ENCODE peak calls at places on chromosomes 12 and 14, in seven cellular contexts. J is esophagus muscularis mucosa, G is GM23338, Q is SK-N-SH, H is endothelial cell of umbilical vein, B is HCT116, W is HepG2. U is an unnamed sample.

GRCh38 chr14:51396222-51396815 is 156.3 kb downstream of the TMX1 start:
- DNase-seq in B (no peak), G (no peak), Q (no peak), W (no peak), H (peak), J (no peak), U (peak)

GRCh38 chr12:27012982-27013255 is 1.3 kb downstream of the TM7SF3 start:
- DNase-seq in B (no peak), G (no peak), W (no peak), J (no peak), Q (no peak), H (no peak), U (no peak)

GRCh38 chr14:30179381-30180130 is 251.9 kb upstream of the PRKD1 start:
- DNase-seq in H (no peak), J (no peak), Q (no peak), B (no peak), G (no peak), W (no peak), U (no peak)

GRCh38 chr12:13851828-13852227 is 129.6 kb downstream of the GRIN2B start:
- DNase-seq in W (no peak), Q (no peak), H (no peak), G (peak), B (no peak), J (peak), U (no peak)

GRCh38 chr14:95575820-95576473 is 41.1 kb downstream of the GLRX5 start:
- DNase-seq in Q (no peak), J (no peak), W (no peak), G (peak), B (no peak), H (no peak), U (no peak)

GRCh38 chr12:65335021-65335714 is 56.7 kb downstream of the MSRB3 start:
- DNase-seq in H (peak), W (peak), G (no peak), J (no peak), B (peak), Q (peak), U (no peak)

GRCh38 chr12:91074068-91074819 is 16.4 kb upstream of the KERA start:
- DNase-seq in H (no peak), J (no peak), W (no peak), Q (no peak), B (no peak), G (no peak), U (no peak)

GRCh38 chr12:28866715-28867503 is 282.2 kb upstream of the FAR2 start:
- DNase-seq in W (no peak), G (no peak), H (no peak), J (no peak), B (no peak), Q (no peak), U (no peak)

GRCh38 chr12:94172973-94173372 is 24.6 kb downstream of the PLXNC1 start:
- DNase-seq in Q (no peak), J (no peak), G (no peak), B (no peak), W (peak), H (no peak), U (no peak)

GRCh38 chr14:95255487-95255886 is 64.2 kb downstream of the CLMN start:
- DNase-seq in W (no peak), H (peak), B (peak), G (peak), Q (no peak), J (no peak), U (peak)

GRCh38 chr14:46048127-46048526 is 603.5 kb downstream of the RPL10L start:
- DNase-seq in J (no peak), W (peak), B (peak), Q (peak), H (peak), G (peak), U (no peak)

GRCh38 chr14:78154827-78155226 is 15.3 kb upstream of the NRXN3 start:
- DNase-seq in W (no peak), H (no peak), G (peak), B (no peak), Q (no peak), J (no peak), U (no peak)

GRCh38 chr12:88339966-88340365 is 197.9 kb downstream of the TMTC3 start:
- DNase-seq in G (no peak), J (no peak), H (no peak), Q (no peak), B (no peak), W (no peak), U (no peak)

GRCh38 chr14:104957146-104958113 is 20.7 kb downstream of the AHNAK2 start:
- DNase-seq in J (no peak), H (no peak), B (no peak), G (no peak), W (no peak), Q (no peak), U (no peak)

GRCh38 chr14:25049559-25050493 is at the start of gene STXBP6:
- DNase-seq in G (peak), J (no peak), W (peak), B (no peak), Q (peak), H (peak), U (peak)

GRCh38 chr12:131025939-131026702 is 72.4 kb downstream of the ADGRD1 start:
- DNase-seq in W (no peak), Q (no peak), G (no peak), J (no peak), H (no peak), B (no peak), U (no peak)

GRCh38 chr14:104898870-104899510 is 25.7 kb upstream of the PLD4 start:
- DNase-seq in J (no peak), G (no peak), W (no peak), B (no peak), Q (no peak), H (no peak), U (no peak)

GRCh38 chr12:51905507-51906438 is 1.5 kb upstream of the ACVRL1 start:
- DNase-seq in G (no peak), H (peak), J (no peak), B (no peak), Q (peak), W (no peak), U (no peak)

GRCh38 chr14:43735926-43736325 is 771.2 kb downstream of the FSCB start:
- DNase-seq in H (no peak), B (no peak), G (no peak), Q (no peak), J (no peak), W (no peak), U (no peak)

DNA sequence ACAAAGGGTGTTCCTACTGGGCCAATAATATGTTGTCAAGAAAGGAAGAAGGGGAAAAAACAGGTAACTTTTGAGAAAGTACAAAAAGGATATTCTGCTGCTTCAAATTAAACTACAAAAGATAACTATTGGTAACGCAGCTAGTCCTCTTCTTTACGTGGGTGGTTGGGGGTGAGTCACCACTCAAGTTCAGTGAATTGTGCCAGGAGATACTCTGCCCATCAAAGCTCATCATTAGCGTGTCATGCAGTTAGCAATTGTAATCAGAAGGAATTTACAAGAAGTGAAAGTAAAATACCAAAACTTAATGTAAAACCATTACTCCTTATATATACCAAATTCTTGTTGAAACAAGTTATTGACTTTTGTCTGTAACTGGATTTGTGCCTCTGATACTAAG is 342.0 kb downstream of the NPAS3 start:
- DNase-seq in J (no peak), G (no peak), W (no peak), H (no peak), B (no peak), Q (no peak), U (no peak)
- H3K4me3 ChIP-seq in J (no peak), G (no peak), W (no peak), H (no peak), B (no peak), Q (no peak), U (no peak)

GRCh38 chr12:121794532-121795028 is 1.1 kb upstream of the RHOF start:
- DNase-seq in J (no peak), G (no peak), W (no peak), Q (peak), H (no peak), B (no peak), U (no peak)

GRCh38 chr12:121792607-121793500 is 634 bp downstream of the RHOF start:
- DNase-seq in W (peak), G (peak), Q (no peak), H (no peak), B (no peak), J (no peak), U (no peak)

GRCh38 chr12:121791671-121792496 is 1.6 kb downstream of the RHOF start:
- DNase-seq in J (no peak), W (peak), G (no peak), B (no peak), Q (no peak), H (no peak), U (no peak)

GRCh38 chr12:121793836-121794531 is 496 bp upstream of the RHOF start:
- DNase-seq in Q (peak), W (peak), J (peak), B (peak), G (peak), H (peak), U (peak)

DNA sequence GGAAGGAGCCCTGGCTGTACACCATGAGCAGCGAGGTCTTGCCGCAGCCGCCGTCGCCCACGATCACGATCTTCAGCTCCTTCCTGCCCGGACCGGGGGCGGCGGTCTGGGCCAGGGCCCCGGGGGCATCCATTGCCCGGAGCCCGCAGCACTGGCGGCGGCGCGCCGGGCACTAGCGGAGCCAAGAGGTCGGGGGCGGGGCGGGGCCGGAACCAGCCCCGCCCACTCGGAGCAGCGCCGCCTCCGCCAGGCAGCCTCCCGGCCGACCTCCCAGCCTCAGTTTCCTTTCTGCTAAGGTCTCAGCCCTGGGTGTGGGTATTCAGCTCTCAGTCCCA is at the start of gene RHOF:
- DNase-seq in H (no peak), G (peak), Q (peak), W (no peak), B (no peak), J (no peak), U (no peak)
- TF ChIP-seq POLR2AphosphoS5 in H (peak), G (no peak), Q (no peak), W (no peak), B (peak), J (no peak), U (no peak)

DNA sequence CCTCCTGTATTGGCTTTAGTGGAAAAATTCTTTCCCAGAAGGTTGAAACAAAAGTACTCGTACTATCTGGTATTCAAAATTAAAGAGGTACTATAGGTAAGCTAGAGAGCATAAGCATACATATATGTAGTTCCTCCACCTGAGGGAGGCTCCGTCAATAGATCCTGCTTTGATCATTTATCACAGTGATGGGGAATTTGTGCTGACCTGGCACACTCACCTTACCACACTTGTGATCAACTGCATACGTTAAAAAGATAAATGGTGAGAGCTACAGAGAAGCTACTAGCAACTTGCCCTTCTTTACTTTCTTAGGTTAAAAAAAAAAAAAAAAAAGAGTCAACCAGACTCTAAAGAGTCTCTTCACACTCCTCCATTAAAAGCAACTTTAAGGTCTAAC is 2.5 kb downstream of the CAPRIN2 start:
- DNase-seq in Q (no peak), B (no peak), W (no peak), H (no peak), J (no peak), G (no peak), U (no peak)
- H3K4me3 ChIP-seq in Q (no peak), B (no peak), W (no peak), H (no peak), J (no peak), G (peak), U (no peak)

GRCh38 chr12:67268335-67268895 is 743 bp upstream of the CAND1 start:
- DNase-seq in J (peak), B (peak), H (peak), Q (peak), G (peak), W (peak), U (peak)
- TF ChIP-seq POLR2AphosphoS5 in J (no peak), B (peak), H (peak), Q (peak), G (no peak), W (peak), U (peak)